ENCODE peak calls at places on chromosomes 6 and 20, in five cellular contexts. C is CD4-positive, alpha-beta memory T cell; G is activated naive CD4-positive, alpha-beta T cell treated with anti-CD3 and anti-CD28 coated beads, Interleukin-2, amount 50 U/mL, for 72 hours; R is T-helper 1 cell; H is substantia nigra. S is an unnamed sample.
A peak's percentile ranks its signal among the peaks of the same experiment; 100 is the strongest.

GRCh38 chr20:36768768-36769430 is 4.7 kb downstream of the DSN1 start:
- DNase-seq in C (no peak), G (no peak), R (no peak), H (no peak), S (no peak)

GRCh38 chr6:28000351-28001045 is 43.5 kb downstream of the OR2B6 start:
- DNase-seq in C (no peak), G (no peak), R (no peak), H (no peak), S (no peak)

GRCh38 chr6:117440558-117441525 is 15.1 kb upstream of the ROS1 start:
- DNase-seq in C (no peak), G (no peak), R (no peak), H (no peak), S (no peak)

GRCh38 chr6:121823437-121823851 is 388.0 kb downstream of the GJA1 start:
- DNase-seq in C (no peak), G (no peak), R (no peak), H (no peak), S (no peak)

GRCh38 chr6:26520088-26520839 is 17.9 kb upstream of the HMGN4 start:
- DNase-seq in C (no peak), G (no peak), R (no peak), H (no peak), S (no peak)

GRCh38 chr6:155306958-155307357 is 7.3 kb downstream of the TFB1M start:
- DNase-seq in C (no peak), G (no peak), R (no peak), H (no peak), S (no peak)

GRCh38 chr6:52352239-52353008 is 9.5 kb upstream of the PAQR8 start:
- DNase-seq in C (no peak), G (no peak), R (no peak), H (no peak), S (no peak)

GRCh38 chr6:121430514-121431460 is 4.7 kb upstream of the GJA1 start:
- DNase-seq in C (no peak), G (no peak), R (no peak), H (no peak), S (peak; percentile 11)

GRCh38 chr20:58244517-58245030 is 16.1 kb upstream of the ANKRD60 start:
- DNase-seq in C (no peak), G (no peak), R (no peak), H (no peak), S (no peak)

GRCh38 chr20:1979116-1979778 is 14.6 kb downstream of the PDYN start:
- DNase-seq in C (no peak), G (no peak), R (no peak), H (no peak), S (no peak)

GRCh38 chr6:15518878-15519277 is 143.9 kb downstream of the DTNBP1 start:
- DNase-seq in C (no peak), G (no peak), R (no peak), H (no peak), S (no peak)

GRCh38 chr6:30171677-30172471 is 8.5 kb downstream of the TRIM15 start:
- DNase-seq in C (no peak), G (no peak), R (no peak), H (no peak), S (no peak)

GRCh38 chr6:68597642-68598041 is 37.4 kb upstream of the ADGRB3 start:
- DNase-seq in C (no peak), G (no peak), R (no peak), H (no peak), S (no peak)

GRCh38 chr6:73710948-73711347 is 14.9 kb downstream of the CD109 start:
- DNase-seq in C (no peak), G (no peak), R (no peak), H (no peak), S (no peak)

GRCh38 chr6:38271081-38271480 is 368.6 kb downstream of the BTBD9 start:
- DNase-seq in C (no peak), G (no peak), R (no peak), H (no peak), S (no peak)

GRCh38 chr6:27428502-27428901 is 39.9 kb downstream of the ZNF391 start:
- DNase-seq in C (no peak), G (no peak), R (no peak), H (no peak), S (no peak)